ENCODE peak calls at places on chromosome 1, in ten cellular contexts. O is GM04503, I is frontal cortex, S is esophagus squamous epithelium, P is MG63, Z is anterior cingulate cortex, D is NCI-H1694 treated with DMSO at 0.1 percent for 48 hours, J is choroid plexus epithelial cell, U is neural progenitor cell, X is heart left ventricle. Y is an unnamed sample.

GRCh38 chr1:119005870-119006405 is 17.8 kb upstream of the TBX15 start:
- DNase-seq in S (no peak), I (peak), J (no peak), X (no peak), P (no peak), O (no peak), Z (no peak), U (no peak), D (no peak), Y (no peak)

GRCh38 chr1:58515794-58516401 is 30.6 kb downstream of the OMA1 start:
- DNase-seq in Z (no peak), S (no peak), X (no peak), I (peak), D (peak), U (peak), P (peak), O (peak), J (peak), Y (peak)

GRCh38 chr1:67616394-67616985 is 68.5 kb upstream of the GADD45A start:
- DNase-seq in J (no peak), D (no peak), X (no peak), P (no peak), U (no peak), O (no peak), S (no peak), I (no peak), Z (no peak), Y (no peak)

GRCh38 chr1:83857108-83857507 is 141.8 kb downstream of the TTLL7 start:
- DNase-seq in P (no peak), X (no peak), S (no peak), D (peak), O (no peak), U (peak), I (peak), Z (no peak), J (peak), Y (no peak)

GRCh38 chr1:7387053-7387861 is 383.8 kb upstream of the VAMP3 start:
- DNase-seq in J (no peak), S (no peak), U (no peak), O (no peak), X (no peak), I (no peak), D (no peak), P (no peak), Z (no peak), Y (no peak)

GRCh38 chr1:46406881-46407608 is 12.9 kb downstream of the FAAH start:
- DNase-seq in U (peak), J (peak), O (no peak), I (no peak), D (no peak), Z (no peak), P (no peak), S (no peak), X (no peak), Y (peak)

GRCh38 chr1:230713915-230714764 is at the start of gene AGT:
- DNase-seq in P (peak), D (no peak), I (peak), S (no peak), O (peak), Z (no peak), X (peak), J (peak), U (peak), Y (no peak)

GRCh38 chr1:62438163-62438562 is 1.3 kb downstream of the USP1 start:
- DNase-seq in Z (no peak), X (no peak), J (peak), U (no peak), I (peak), P (no peak), D (peak), S (no peak), O (no peak), Y (no peak)

GRCh38 chr1:37477198-37477931 is 3.0 kb downstream of the ZC3H12A start:
- DNase-seq in X (no peak), S (no peak), I (no peak), J (peak), Z (no peak), P (peak), U (no peak), O (no peak), D (no peak), Y (no peak)

GRCh38 chr1:216034506-216034905 is 388.7 kb downstream of the USH2A start:
- DNase-seq in X (no peak), D (no peak), Z (no peak), J (no peak), S (no peak), P (peak), O (no peak), I (no peak), U (peak), Y (no peak)

GRCh38 chr1:67889466-67889865 is 56.2 kb upstream of the GNG12 start:
- DNase-seq in Z (no peak), D (no peak), O (no peak), P (no peak), J (no peak), U (no peak), S (no peak), I (no peak), X (no peak), Y (no peak)

Y was measured in 8988T.